ENCODE peak calls at places on chromosomes 3 and 15, in four cellular contexts. One of them, this sample, is unnamed.

GRCh38 chr3:190076601-190077444 is 43.9 kb downstream of the P3H2 start:
- DNase-seq in H1: peak
- DNase-seq in HepG2: peak
- DNase-seq in GM12878: no peak
- DNase-seq in this sample: peak

GRCh38 chr3:156017636-156018035 is 102.7 kb upstream of the KCNAB1 start:
- DNase-seq in H1: no peak
- DNase-seq in HepG2: no peak
- DNase-seq in GM12878: no peak
- DNase-seq in this sample: no peak

GRCh38 chr15:64865998-64866520 is 24.3 kb downstream of the PLEKHO2 start:
- DNase-seq in H1: peak
- DNase-seq in HepG2: no peak
- DNase-seq in GM12878: no peak
- DNase-seq in this sample: peak

GRCh38 chr15:69804786-69805185 is 292.9 kb downstream of the TLE3 start:
- DNase-seq in H1: no peak
- DNase-seq in HepG2: no peak
- DNase-seq in GM12878: no peak
- DNase-seq in this sample: no peak

GRCh38 chr3:172266103-172266502 is 182.2 kb downstream of the GHSR start:
- DNase-seq in H1: no peak
- DNase-seq in HepG2: no peak
- DNase-seq in GM12878: no peak
- DNase-seq in this sample: no peak

GRCh38 chr3:15983232-15983631 is 185.5 kb upstream of the ANKRD28 start:
- DNase-seq in H1: no peak
- DNase-seq in HepG2: no peak
- DNase-seq in GM12878: no peak
- DNase-seq in this sample: no peak

GRCh38 chr3:71127463-71128243 is 455.9 kb downstream of the FOXP1 start:
- DNase-seq in H1: no peak
- DNase-seq in HepG2: no peak
- DNase-seq in GM12878: no peak
- DNase-seq in this sample: no peak

GRCh38 chr15:24919446-24919845 is 35.3 kb upstream of the SNRPN start:
- DNase-seq in H1: no peak
- DNase-seq in HepG2: no peak
- DNase-seq in GM12878: no peak
- DNase-seq in this sample: no peak

GRCh38 chr15:25886498-25887140 is 23.5 kb upstream of the ATP10A start:
- DNase-seq in H1: no peak
- DNase-seq in HepG2: no peak
- DNase-seq in GM12878: no peak
- DNase-seq in this sample: no peak

GRCh38 chr3:107833722-107834416 is 257.0 kb downstream of the CD47 start:
- DNase-seq in H1: no peak
- DNase-seq in HepG2: no peak
- DNase-seq in GM12878: no peak
- DNase-seq in this sample: no peak

GRCh38 chr15:98547741-98548166 is 100.6 kb upstream of the IGF1R start:
- DNase-seq in H1: no peak
- DNase-seq in HepG2: no peak
- DNase-seq in GM12878: no peak
- DNase-seq in this sample: no peak

GRCh38 chr15:65805019-65805738 is 13.1 kb upstream of the DENND4A start:
- DNase-seq in H1: no peak
- DNase-seq in HepG2: peak
- DNase-seq in GM12878: no peak
- DNase-seq in this sample: no peak

GRCh38 chr15:25762015-25762662 is 101.0 kb downstream of the ATP10A start:
- DNase-seq in H1: no peak
- DNase-seq in HepG2: no peak
- DNase-seq in GM12878: no peak
- DNase-seq in this sample: no peak

GRCh38 chr3:169847896-169848295 is 21.8 kb downstream of the LRRC31 start:
- DNase-seq in H1: no peak
- DNase-seq in HepG2: no peak
- DNase-seq in GM12878: no peak
- DNase-seq in this sample: no peak

GRCh38 chr15:59993041-59993750 is 10.9 kb upstream of the FOXB1 start:
- DNase-seq in H1: no peak
- DNase-seq in HepG2: no peak
- DNase-seq in GM12878: no peak
- DNase-seq in this sample: no peak

GRCh38 chr3:165855581-165855980 is 18.4 kb upstream of the BCHE start:
- DNase-seq in H1: no peak
- DNase-seq in HepG2: no peak
- DNase-seq in GM12878: no peak
- DNase-seq in this sample: no peak

GRCh38 chr3:129481783-129482332 is 41.8 kb downstream of the IFT122 start:
- DNase-seq in H1: no peak
- DNase-seq in HepG2: no peak
- DNase-seq in GM12878: no peak
- DNase-seq in this sample: no peak

GRCh38 chr15:67085818-67086649 is 20.6 kb downstream of the SMAD3 start:
- DNase-seq in H1: no peak
- DNase-seq in HepG2: no peak
- DNase-seq in GM12878: peak
- DNase-seq in this sample: no peak

GRCh38 chr3:114235431-114235830 is 1.9 kb downstream of the ZNF80 start:
- DNase-seq in H1: no peak
- DNase-seq in HepG2: no peak
- DNase-seq in GM12878: no peak
- DNase-seq in this sample: no peak

GRCh38 chr3:3134750-3135448 is 8.2 kb downstream of the TRNT1 start:
- DNase-seq in H1: no peak
- DNase-seq in HepG2: no peak
- DNase-seq in GM12878: no peak
- DNase-seq in this sample: no peak

GRCh38 chr3:73401058-73401457 is 223.7 kb downstream of the PDZRN3 start:
- DNase-seq in H1: no peak
- DNase-seq in HepG2: no peak
- DNase-seq in GM12878: no peak
- DNase-seq in this sample: no peak

GRCh38 chr15:23503546-23503945 is 56.5 kb upstream of the GOLGA6L2 start:
- DNase-seq in H1: no peak
- DNase-seq in HepG2: no peak
- DNase-seq in GM12878: no peak
- DNase-seq in this sample: no peak

GRCh38 chr15:77831989-77832388 is 199.3 kb upstream of the LINGO1 start:
- DNase-seq in H1: no peak
- DNase-seq in HepG2: no peak
- DNase-seq in GM12878: no peak
- DNase-seq in this sample: no peak

GRCh38 chr3:138125548-138126221 is 6.5 kb downstream of the A4GNT start:
- DNase-seq in H1: no peak
- DNase-seq in HepG2: no peak
- DNase-seq in GM12878: no peak
- DNase-seq in this sample: no peak

GRCh38 chr3:69219101-69219708 is 96.8 kb upstream of the LMOD3 start:
- DNase-seq in H1: no peak
- DNase-seq in HepG2: no peak
- DNase-seq in GM12878: no peak
- DNase-seq in this sample: no peak

GRCh38 chr3:99965681-99966408 is 148.2 kb downstream of the CMSS1 start:
- DNase-seq in H1: no peak
- DNase-seq in HepG2: no peak
- DNase-seq in GM12878: no peak
- DNase-seq in this sample: no peak

GRCh38 chr3:99970198-99970597 is 144.1 kb downstream of the FILIP1L start:
- DNase-seq in H1: no peak
- DNase-seq in HepG2: no peak
- DNase-seq in GM12878: peak
- DNase-seq in this sample: no peak

GRCh38 chr3:99966657-99967420 is 147.5 kb downstream of the FILIP1L start:
- DNase-seq in H1: no peak
- DNase-seq in HepG2: no peak
- DNase-seq in GM12878: no peak
- DNase-seq in this sample: no peak

GRCh38 chr3:99969133-99969532 is 145.2 kb downstream of the FILIP1L start:
- DNase-seq in H1: no peak
- DNase-seq in HepG2: no peak
- DNase-seq in GM12878: no peak
- DNase-seq in this sample: no peak

DNA sequence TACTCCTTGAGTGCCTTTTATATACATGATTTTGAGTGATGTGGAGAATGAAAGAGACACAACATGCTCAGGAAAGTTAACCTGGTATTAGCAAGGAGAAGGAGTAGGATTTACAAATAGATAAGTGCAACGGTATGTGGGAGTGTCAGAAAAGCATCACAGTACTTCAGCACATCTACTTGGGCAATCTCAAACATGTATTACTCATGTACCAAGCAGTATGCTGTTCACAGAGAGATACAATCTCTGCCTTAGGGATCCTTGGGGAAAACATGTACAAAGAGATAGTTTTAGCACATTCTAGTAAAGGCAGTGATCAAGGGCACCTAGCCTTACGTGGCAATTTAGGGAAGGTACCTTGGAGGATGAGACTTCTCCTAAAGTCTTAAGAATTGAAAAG is 146.5 kb downstream of the FILIP1L start:
- DNase-seq in H1: no peak
- DNase-seq in HepG2: no peak
- DNase-seq in GM12878: no peak
- DNase-seq in this sample: no peak
- TF ChIP-seq YY1 in H1: no peak
- TF ChIP-seq YY1 in HepG2: no peak
- TF ChIP-seq YY1 in GM12878: no peak
- TF ChIP-seq YY1 in this sample: no peak

DNA sequence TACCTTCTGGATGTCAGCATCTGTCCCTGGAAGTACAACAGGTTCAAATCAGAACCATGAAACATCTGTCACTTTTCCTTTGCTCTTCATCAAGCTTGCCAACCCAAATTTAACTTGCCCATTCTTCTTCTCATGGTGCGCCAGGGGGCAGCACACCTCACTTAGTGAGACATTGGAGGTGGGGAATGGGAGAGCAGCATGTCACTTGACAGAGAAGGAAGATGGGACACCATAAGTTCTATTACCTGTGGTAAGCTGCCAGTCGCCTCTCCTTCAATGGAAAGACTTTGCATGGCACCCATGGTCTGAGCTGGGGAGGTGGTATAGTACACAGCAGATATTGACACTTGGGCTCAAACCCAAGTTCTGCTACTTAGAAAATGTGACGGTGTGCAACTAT is 2.9 kb downstream of the SCN5A start:
- DNase-seq in H1: no peak
- DNase-seq in HepG2: peak
- DNase-seq in GM12878: no peak
- DNase-seq in this sample: no peak
- TF ChIP-seq SUZ12 in H1: no peak
- TF ChIP-seq SUZ12 in HepG2: no peak
- TF ChIP-seq SUZ12 in GM12878: no peak
- TF ChIP-seq SUZ12 in this sample: no peak

DNA sequence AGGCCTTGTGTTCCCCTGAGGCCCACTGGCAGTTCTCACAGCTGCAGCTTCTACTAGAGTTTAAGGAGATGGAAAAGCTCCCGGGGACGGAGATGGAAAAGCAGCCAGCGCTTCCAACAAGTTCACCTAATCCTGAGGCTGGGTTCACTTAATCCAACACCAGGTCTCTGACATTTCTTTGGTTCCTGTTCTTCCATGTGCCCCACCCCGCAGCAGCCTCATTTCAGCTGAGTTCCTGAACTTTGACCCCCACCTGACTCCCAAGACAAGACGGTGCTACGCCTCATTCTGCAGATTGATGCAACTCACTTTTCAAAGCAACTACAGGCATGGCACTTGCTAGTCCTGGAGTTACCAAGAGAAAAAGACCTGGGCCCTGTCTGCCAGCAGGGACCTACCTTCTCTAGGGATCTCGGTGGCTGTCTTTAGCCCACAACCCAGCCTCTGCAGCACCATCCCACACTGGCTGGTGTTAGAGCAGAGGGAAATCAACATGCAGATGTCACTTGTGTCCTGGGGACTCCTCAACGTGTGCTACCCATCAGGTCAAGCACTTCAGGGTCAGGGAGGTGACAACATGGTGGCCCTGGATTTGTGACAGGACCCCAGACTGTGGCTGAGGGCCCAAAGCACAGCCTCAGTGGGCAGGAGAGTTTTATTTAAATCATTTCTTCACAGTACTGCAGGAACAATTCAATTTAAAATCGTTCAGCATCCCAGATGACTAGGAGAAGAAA is 406.1 kb downstream of the VPS13C start:
- DNase-seq in H1: no peak
- DNase-seq in HepG2: no peak
- DNase-seq in GM12878: no peak
- DNase-seq in this sample: no peak
- TF ChIP-seq YY1 in H1: no peak
- TF ChIP-seq YY1 in HepG2: no peak
- TF ChIP-seq YY1 in GM12878: no peak
- TF ChIP-seq YY1 in this sample: no peak

DNA sequence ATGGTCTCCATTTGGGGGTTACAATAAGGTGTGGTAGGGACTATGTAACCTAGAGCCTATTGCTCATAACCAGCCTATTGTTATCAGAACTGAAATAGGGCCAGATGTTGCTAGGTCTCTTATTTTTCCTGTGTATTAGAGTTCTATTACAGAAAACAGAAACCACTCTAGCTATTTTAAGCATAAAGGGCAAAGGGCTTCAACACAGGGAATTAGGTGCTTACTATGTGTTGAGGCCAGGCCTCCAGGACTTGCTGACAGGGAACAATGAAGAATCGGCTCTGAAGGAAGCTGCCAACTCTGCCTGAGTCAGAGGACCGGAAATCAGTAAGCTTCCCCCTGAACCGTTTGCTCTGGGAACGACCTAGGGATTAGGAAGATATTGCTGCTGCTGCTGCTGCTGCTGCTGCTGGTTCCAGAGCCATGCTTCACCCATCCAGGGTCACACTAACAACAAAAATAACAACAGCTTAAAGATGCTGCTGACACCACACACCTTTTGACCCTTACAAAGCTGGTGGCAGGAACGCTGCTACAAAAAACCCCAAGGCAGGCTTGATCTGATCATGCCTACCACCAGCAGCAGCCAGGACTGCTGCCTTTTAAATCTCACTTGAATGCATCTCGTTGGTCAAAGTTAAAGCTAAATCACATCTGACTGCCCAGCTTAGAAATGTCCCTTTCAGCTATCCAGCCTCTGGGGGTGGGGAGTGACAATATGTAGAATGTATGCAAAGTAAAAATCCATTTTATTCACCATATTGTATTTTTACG is 276.9 kb upstream of the IL12A start:
- DNase-seq in H1: no peak
- DNase-seq in HepG2: no peak
- DNase-seq in GM12878: no peak
- DNase-seq in this sample: no peak
- TF ChIP-seq SUZ12 in H1: no peak
- TF ChIP-seq SUZ12 in HepG2: no peak
- TF ChIP-seq SUZ12 in GM12878: no peak
- TF ChIP-seq SUZ12 in this sample: no peak